ENCODE peak calls at places on chromosome 18, in nine cellular contexts. R is cardiac muscle cell, O is pancreas, K is neuronal stem cell, X is body of pancreas, W is transverse colon, I is psoas muscle, A is neural progenitor cell, P is H9. V is an unnamed sample.

GRCh38 chr18:28005164-28005563 is 171.8 kb downstream of the CDH2 start:
- DNase-seq in R (no peak), O (no peak), A (peak; percentile 11), I (no peak), P (peak; percentile 43), W (no peak), X (no peak), K (no peak), V (no peak)

GRCh38 chr18:64219511-64219910 is 70.6 kb upstream of the LINC00305 start:
- DNase-seq in I (no peak), A (no peak), X (no peak), K (no peak), O (no peak), W (no peak), P (no peak), R (no peak), V (no peak)

GRCh38 chr18:76955529-76956170 is 133.3 kb downstream of the ZNF236 start:
- DNase-seq in K (no peak), I (no peak), A (no peak), P (no peak), O (no peak), W (peak; percentile 70), X (peak; percentile 40), R (no peak), V (no peak)

GRCh38 chr18:45860492-45860891 is 35.0 kb downstream of the SIGLEC15 start:
- DNase-seq in R (no peak), X (no peak), K (no peak), W (no peak), I (no peak), O (no peak), A (no peak), P (no peak), V (no peak)

GRCh38 chr18:41954827-41955613 is at the start of gene PIK3C3:
- DNase-seq in W (peak; percentile 98), I (peak; percentile 99), K (peak; percentile 86), O (peak; percentile 99), X (peak; percentile 97), P (peak; percentile 96), A (peak; percentile 95), R (peak; percentile 99), V (peak; percentile 95)

GRCh38 chr18:11025671-11026070 is 123.7 kb downstream of the PIEZO2 start:
- DNase-seq in R (no peak), P (no peak), W (no peak), X (no peak), A (no peak), O (no peak), K (no peak), I (no peak), V (no peak)

GRCh38 chr18:70499218-70499691 is 210.4 kb downstream of the SOCS6 start:
- DNase-seq in R (no peak), K (no peak), A (no peak), W (no peak), X (no peak), P (peak; percentile 76), I (no peak), O (no peak), V (no peak)

GRCh38 chr18:77114564-77115391 is 17.8 kb downstream of the MBP start:
- DNase-seq in X (peak; percentile 97), O (peak; percentile 91), P (no peak), W (peak; percentile 83), K (no peak), A (no peak), I (peak; percentile 97), R (peak; percentile 93), V (no peak)

GRCh38 chr18:657998-658946 is 819 bp downstream of the TYMS start:
- DNase-seq in P (peak; percentile 92), R (peak; percentile 90), W (peak; percentile 91), A (peak; percentile 93), I (peak; percentile 81), K (peak; percentile 82), X (peak; percentile 86), O (peak; percentile 88), V (no peak)

GRCh38 chr18:46718501-46719341 is 38.1 kb downstream of the ST8SIA5 start:
- DNase-seq in O (no peak), I (no peak), W (no peak), A (no peak), X (no peak), K (no peak), P (no peak), R (peak; percentile 22), V (no peak)

GRCh38 chr18:23270999-23271680 is 135.9 kb downstream of the CABLES1 start:
- DNase-seq in I (no peak), X (no peak), P (no peak), R (no peak), W (no peak), K (no peak), A (no peak), O (no peak), V (no peak)

GRCh38 chr18:14978962-14979535 is 231.1 kb downstream of the ANKRD30B start:
- DNase-seq in I (no peak), K (peak; percentile 5), O (no peak), X (peak; percentile 27), W (peak; percentile 59), R (no peak), A (no peak), P (no peak), V (no peak)

GRCh38 chr18:5294113-5294617 is 1.4 kb downstream of the ZBTB14 start:
- DNase-seq in K (no peak), P (no peak), X (peak; percentile 79), W (peak; percentile 73), O (peak; percentile 69), A (no peak), R (peak; percentile 1), I (peak; percentile 55), V (no peak)

GRCh38 chr18:955379-956066 is 50.9 kb downstream of the ADCYAP1 start:
- DNase-seq in W (no peak), O (no peak), A (no peak), P (no peak), R (no peak), I (no peak), X (no peak), K (no peak), V (no peak)

GRCh38 chr18:76707534-76707933 is 114.8 kb upstream of the ZNF236 start:
- DNase-seq in X (no peak), A (no peak), W (no peak), I (no peak), R (no peak), O (no peak), K (no peak), P (no peak), V (no peak)

GRCh38 chr18:63974991-63975390 is 5.1 kb downstream of the SERPINB8 start:
- DNase-seq in X (no peak), I (no peak), W (peak; percentile 37), P (no peak), A (peak; percentile 21), K (no peak), O (no peak), R (peak; percentile 56), V (no peak)

GRCh38 chr18:46360102-46360699 is 256.0 kb downstream of the HAUS1 start:
- DNase-seq in K (no peak), O (no peak), R (no peak), W (no peak), X (no peak), P (no peak), I (no peak), A (no peak), V (no peak)

GRCh38 chr18:73887801-73888200 is 259.8 kb downstream of the FBXO15 start:
- DNase-seq in W (no peak), O (no peak), X (no peak), I (no peak), P (no peak), R (no peak), A (no peak), K (no peak), V (no peak)

GRCh38 chr18:41624461-41624860 is 330.6 kb upstream of the PIK3C3 start:
- DNase-seq in P (no peak), X (no peak), W (no peak), R (no peak), K (no peak), I (no peak), O (no peak), A (no peak), V (no peak)

GRCh38 chr18:36411745-36412168 is 114.2 kb downstream of the FHOD3 start:
- DNase-seq in P (peak; percentile 78), X (no peak), W (no peak), K (peak; percentile 12), R (peak; percentile 62), A (peak; percentile 66), O (no peak), I (no peak), V (no peak)

DNA sequence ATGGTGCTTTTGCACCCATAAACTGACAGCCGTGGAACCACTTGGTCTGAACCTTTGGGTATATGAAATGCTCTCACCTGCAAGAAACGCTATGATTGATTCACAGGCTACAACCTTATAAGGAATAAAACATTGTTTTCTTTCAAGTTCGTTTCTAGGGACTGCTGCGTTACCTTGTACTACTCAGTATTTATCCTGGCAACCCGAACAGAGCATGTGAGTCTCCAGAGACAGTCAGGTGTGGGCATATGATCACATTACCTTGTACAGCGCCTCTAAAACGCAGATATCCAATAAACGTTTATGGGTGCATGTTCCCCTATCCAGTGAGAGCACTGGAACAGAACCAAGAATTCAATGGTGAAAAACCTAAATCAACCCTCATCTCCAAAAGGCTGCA is 1.7 kb downstream of the CCBE1 start:
- DNase-seq in W (no peak), O (no peak), K (no peak), P (no peak), A (no peak), I (no peak), R (no peak), X (no peak), V (no peak)
- H3K4me1 ChIP-seq in W (peaks cover 22% of the 10 kb centered on the region), O (peaks cover 5% of the 10 kb centered on the region), K (peaks cover 8% of the 10 kb centered on the region), P (peaks cover 14% of the 10 kb centered on the region), A (peaks cover 43% of the 10 kb centered on the region), I (no peaks in the 10 kb centered on the region), R (no peaks in the 10 kb centered on the region), X (peaks cover 22% of the 10 kb centered on the region), V (no peaks in the 10 kb centered on the region)

GRCh38 chr18:79523221-79523737 is 127.5 kb downstream of the NFATC1 start:
- DNase-seq in R (no peak), K (no peak), O (no peak), A (no peak), W (no peak), P (peak; percentile 10), X (no peak), I (no peak), V (no peak)
- H3K4me1 ChIP-seq in R (peaks cover 5% of the 10 kb centered on the region), K (no peaks in the 10 kb centered on the region), O (no peaks in the 10 kb centered on the region), A (no peaks in the 10 kb centered on the region), W (peaks cover 15% of the 10 kb centered on the region), P (no peaks in the 10 kb centered on the region), X (no peaks in the 10 kb centered on the region), I (no peaks in the 10 kb centered on the region), V (peaks cover 49% of the 10 kb centered on the region)

GRCh38 chr18:3265564-3266033 is 3.7 kb downstream of the MYL12B start:
- DNase-seq in W (no peak), O (no peak), A (peak; percentile 17), X (no peak), K (no peak), I (no peak), R (peak; percentile 40), P (no peak), V (no peak)
- H3K4me1 ChIP-seq in W (peaks cover 75% of the 10 kb centered on the region), O (peaks cover 68% of the 10 kb centered on the region), A (peaks cover 15% of the 10 kb centered on the region), X (peaks cover 71% of the 10 kb centered on the region), K (peaks cover 6% of the 10 kb centered on the region), I (peaks cover 80% of the 10 kb centered on the region), R (peaks cover 22% of the 10 kb centered on the region), P (peaks cover 6% of the 10 kb centered on the region), V (peaks cover 48% of the 10 kb centered on the region)

DNA sequence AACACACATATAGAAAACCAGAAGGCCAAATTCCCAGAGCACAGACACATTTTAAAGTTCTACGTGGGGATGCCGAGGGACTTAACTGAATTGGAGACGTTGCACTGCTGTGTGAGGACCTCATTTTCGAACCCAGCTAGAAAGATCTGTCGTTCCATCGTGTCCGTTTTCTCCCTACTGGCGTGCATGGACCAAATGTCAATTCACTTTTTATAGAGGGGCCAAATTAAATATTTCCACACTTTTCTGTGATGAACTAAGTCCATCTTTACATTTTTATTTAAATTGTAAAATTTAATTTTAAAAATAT is 690 bp upstream of the TSHZ1 start:
- DNase-seq in R (no peak), K (no peak), P (no peak), W (no peak), A (peak; percentile 48), X (no peak), I (no peak), O (no peak), V (no peak)
- H3K4me1 ChIP-seq in R (peaks cover 20% of the 10 kb centered on the region), K (peaks cover 11% of the 10 kb centered on the region), P (no peaks in the 10 kb centered on the region), W (peaks cover 57% of the 10 kb centered on the region), A (peaks cover 32% of the 10 kb centered on the region), X (peaks cover 53% of the 10 kb centered on the region), I (peaks cover 50% of the 10 kb centered on the region), O (peaks cover 49% of the 10 kb centered on the region), V (peaks cover 25% of the 10 kb centered on the region)